ENCODE peak calls at places on chromosomes 2 and 18, in ten cellular contexts. B is upper lobe of right lung; H is hepatocyte; K is body of pancreas; G is NB4; S is activated CD8-positive, alpha-beta T cell treated with anti-CD3 and anti-CD28 coated beads for 36 hours; V is BJ; L is left lung; Y is spleen; O is A549. J is an unnamed sample.

GRCh38 chr2:85577386-85578242 is at the start of gene VAMP8:
- DNase-seq in K (peak; percentile 86), O (peak; percentile 40), S (peak; percentile 78), L (peak; percentile 88), V (no peak), H (peak; percentile 81), Y (peak; percentile 91), B (peak; percentile 92), G (peak; percentile 87), J (peak; percentile 80)

GRCh38 chr2:24720310-24720709 is 72.9 kb downstream of the PTRHD1 start:
- DNase-seq in G (no peak), H (no peak), V (no peak), Y (no peak), K (no peak), O (no peak), L (no peak), B (no peak), S (no peak), J (no peak)

GRCh38 chr2:8522682-8523081 is 159.2 kb upstream of the ID2 start:
- DNase-seq in H (no peak), Y (no peak), S (no peak), B (no peak), O (no peak), L (no peak), G (no peak), K (no peak), V (no peak), J (no peak)

GRCh38 chr2:119241205-119241532 is 17.5 kb downstream of the STEAP3 start:
- DNase-seq in V (no peak), L (no peak), S (no peak), Y (no peak), K (no peak), H (no peak), G (no peak), B (no peak), O (no peak), J (no peak)

GRCh38 chr18:9494778-9495302 is 19.5 kb downstream of the RALBP1 start:
- DNase-seq in B (no peak), H (no peak), K (no peak), O (no peak), Y (no peak), G (peak; percentile 69), L (no peak), V (no peak), S (peak; percentile 44), J (no peak)

GRCh38 chr2:42639340-42640077 is 71.1 kb downstream of the MTA3 start:
- DNase-seq in B (no peak), S (no peak), G (no peak), O (no peak), V (no peak), L (no peak), Y (no peak), K (no peak), H (no peak), J (no peak)

GRCh38 chr2:127000194-127000593 is 101.5 kb downstream of the TEX51 start:
- DNase-seq in Y (no peak), V (no peak), O (no peak), K (no peak), B (no peak), L (no peak), S (no peak), G (no peak), H (no peak), J (no peak)

GRCh38 chr2:8999047-8999446 is 4.4 kb downstream of the MBOAT2 start:
- DNase-seq in V (no peak), O (no peak), Y (no peak), L (no peak), H (no peak), B (no peak), K (no peak), G (no peak), S (no peak), J (no peak)

GRCh38 chr2:63589148-63589972 is 597 bp downstream of the MDH1 start:
- DNase-seq in Y (no peak), H (peak; percentile 34), V (no peak), O (peak; percentile 37), S (no peak), K (no peak), L (no peak), B (no peak), G (peak; percentile 23), J (peak; percentile 33)

GRCh38 chr2:164785447-164785846 is 56.2 kb downstream of the COBLL1 start:
- DNase-seq in B (no peak), K (no peak), H (no peak), G (no peak), V (peak; percentile 60), S (no peak), L (no peak), Y (no peak), O (no peak), J (no peak)

GRCh38 chr2:16625759-16626158 is 39.9 kb downstream of the CYRIA start:
- DNase-seq in B (no peak), G (no peak), Y (no peak), K (no peak), L (no peak), O (no peak), V (no peak), H (no peak), S (no peak), J (no peak)

GRCh38 chr2:49102146-49102545 is 52.2 kb downstream of the FSHR start:
- DNase-seq in V (no peak), H (no peak), S (no peak), L (no peak), Y (no peak), G (no peak), O (no peak), B (no peak), K (no peak), J (no peak)

GRCh38 chr2:28546242-28546641 is 50.4 kb downstream of the PLB1 start:
- DNase-seq in L (no peak), V (no peak), K (no peak), O (no peak), H (no peak), Y (no peak), G (peak; percentile 69), S (no peak), B (no peak), J (no peak)

GRCh38 chr2:28544915-28545589 is 49.2 kb downstream of the PLB1 start:
- DNase-seq in H (peak; percentile 63), Y (no peak), L (no peak), V (no peak), S (peak; percentile 52), B (no peak), O (no peak), G (peak; percentile 32), K (no peak), J (no peak)

GRCh38 chr2:28547223-28547860 is 51.5 kb downstream of the PLB1 start:
- DNase-seq in Y (no peak), L (no peak), H (no peak), G (no peak), O (no peak), B (no peak), K (no peak), S (no peak), V (no peak), J (no peak)

GRCh38 chr2:28544405-28544914 is 48.6 kb downstream of the PLB1 start:
- DNase-seq in H (peak; percentile 75), O (no peak), G (no peak), K (no peak), V (no peak), B (no peak), Y (no peak), L (no peak), S (no peak), J (no peak)

DNA sequence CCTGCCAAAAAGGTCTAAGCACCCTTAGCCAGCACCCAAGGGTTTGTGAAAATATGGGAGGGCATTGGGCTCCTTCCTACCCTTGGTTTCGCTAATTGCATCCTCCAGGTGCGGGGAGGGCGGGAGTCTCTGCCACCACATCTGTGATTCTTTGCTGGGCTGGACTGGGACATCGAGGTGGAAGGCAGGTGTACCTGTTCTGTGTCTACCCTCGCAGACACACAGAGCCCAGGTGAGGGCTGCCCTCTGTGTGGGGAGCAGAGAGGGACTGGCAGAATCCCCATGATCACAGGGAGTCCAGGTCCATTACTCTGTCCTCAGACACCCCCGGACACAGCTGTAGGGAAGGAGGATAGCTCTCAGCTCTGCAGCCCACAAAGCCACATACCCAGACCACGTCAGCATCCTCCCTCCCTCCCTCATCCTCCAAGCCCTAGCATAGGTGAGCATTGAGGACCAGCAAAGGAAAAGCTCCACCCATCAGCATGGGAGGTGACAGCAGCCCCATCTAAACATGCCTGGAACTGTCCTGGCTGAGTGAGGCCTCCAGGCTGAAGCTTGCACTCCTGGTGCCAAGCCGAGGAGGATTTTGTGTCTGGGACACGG is 49.8 kb downstream of the PLB1 start:
- DNase-seq in H (no peak), L (no peak), S (peak; percentile 65), G (peak; percentile 44), O (no peak), B (no peak), Y (no peak), K (no peak), V (no peak), J (no peak)
- TF ChIP-seq CTCF in H (no peak), L (no peak), S (no peak), G (no peak), O (no peak), B (no peak), Y (no peak), K (no peak), V (no peak), J (no peak)

GRCh38 chr18:59055345-59056032 is 84.2 kb upstream of the SEC11C start:
- DNase-seq in S (no peak), O (peak; percentile 38), K (no peak), G (no peak), B (no peak), V (no peak), L (no peak), Y (no peak), H (no peak), J (no peak)
- TF ChIP-seq CTCF in S (no peak), O (no peak), K (no peak), G (no peak), B (no peak), V (peak; percentile 24), L (no peak), Y (no peak), H (peak; percentile 17), J (no peak)

GRCh38 chr2:227551804-227552203 is 46.9 kb upstream of the SCYGR2 start:
- DNase-seq in K (no peak), H (no peak), V (no peak), G (no peak), B (no peak), Y (no peak), S (no peak), O (no peak), L (no peak), J (no peak)

DNA sequence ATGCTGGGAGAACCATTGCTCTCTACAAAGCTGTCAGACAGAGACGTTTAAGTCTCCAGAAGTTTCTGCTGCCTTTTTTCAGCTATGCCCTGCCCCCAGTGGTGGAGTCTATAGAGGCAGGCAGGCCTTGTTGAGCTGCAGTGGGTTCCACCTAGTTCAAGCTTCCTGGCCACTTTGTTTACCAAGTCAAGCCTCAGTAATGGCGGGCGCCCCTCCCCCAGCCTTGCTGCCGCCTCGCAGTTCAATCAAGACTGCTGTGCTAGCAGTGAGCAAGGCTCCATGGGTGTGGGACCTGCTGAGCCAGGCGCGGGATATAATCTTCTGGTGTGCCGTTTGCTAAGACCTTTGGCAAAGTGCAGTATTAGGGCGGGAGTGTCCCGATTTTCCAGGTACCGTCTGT is 52.7 kb upstream of the SCYGR2 start:
- DNase-seq in L (no peak), S (peak; percentile 42), O (peak; percentile 60), H (no peak), K (no peak), Y (peak; percentile 72), G (no peak), B (no peak), V (no peak), J (peak; percentile 16)
- TF ChIP-seq CTCF in L (no peak), S (no peak), O (no peak), H (no peak), K (no peak), Y (no peak), G (peak; percentile 25), B (peak; percentile 7), V (peak; percentile 16), J (no peak)

GRCh38 chr2:234950730-234951385 is 959 bp upstream of the SH3BP4 start:
- DNase-seq in O (no peak), S (no peak), K (no peak), H (no peak), G (no peak), B (no peak), Y (peak; percentile 67), L (no peak), V (no peak), J (no peak)
- TF ChIP-seq CTCF in O (no peak), S (no peak), K (no peak), H (no peak), G (no peak), B (no peak), Y (no peak), L (no peak), V (no peak), J (no peak)

J was measured in MCF 10A.